ENCODE peak calls at places on chromosome 4, in six cellular contexts. One of them, this sample, is unnamed.
A peak's percentile ranks its signal among the peaks of the same experiment; 100 is the strongest.

GRCh38 chr4:169070071-169070894 is 60.2 kb upstream of the CBR4 start:
- DNase-seq in cardiac muscle cell: peak; percentile 97
- DNase-seq in body of pancreas: peak; percentile 52
- DNase-seq in gastrocnemius medialis: no peak
- DNase-seq in lung: peak; percentile 52
- DNase-seq in endodermal cell: peak; percentile 80
- DNase-seq in this sample: no peak

GRCh38 chr4:54746228-54746627 is 88.5 kb downstream of the KIT start:
- DNase-seq in cardiac muscle cell: no peak
- DNase-seq in body of pancreas: no peak
- DNase-seq in gastrocnemius medialis: no peak
- DNase-seq in lung: no peak
- DNase-seq in endodermal cell: no peak
- DNase-seq in this sample: no peak

GRCh38 chr4:182449186-182449880 is 206.1 kb downstream of the TENM3 start:
- DNase-seq in cardiac muscle cell: no peak
- DNase-seq in body of pancreas: no peak
- DNase-seq in gastrocnemius medialis: peak; percentile 23
- DNase-seq in lung: no peak
- DNase-seq in endodermal cell: no peak
- DNase-seq in this sample: no peak

GRCh38 chr4:87073187-87073569 is 138.4 kb downstream of the AFF1 start:
- DNase-seq in cardiac muscle cell: no peak
- DNase-seq in body of pancreas: no peak
- DNase-seq in gastrocnemius medialis: no peak
- DNase-seq in lung: no peak
- DNase-seq in endodermal cell: no peak
- DNase-seq in this sample: no peak

GRCh38 chr4:168551945-168552695 is 55.3 kb downstream of the PALLD start:
- DNase-seq in cardiac muscle cell: no peak
- DNase-seq in body of pancreas: no peak
- DNase-seq in gastrocnemius medialis: no peak
- DNase-seq in lung: no peak
- DNase-seq in endodermal cell: no peak
- DNase-seq in this sample: no peak

GRCh38 chr4:124265701-124266100 is 446.8 kb downstream of the ANKRD50 start:
- DNase-seq in cardiac muscle cell: peak; percentile 15
- DNase-seq in body of pancreas: no peak
- DNase-seq in gastrocnemius medialis: no peak
- DNase-seq in lung: no peak
- DNase-seq in endodermal cell: no peak
- DNase-seq in this sample: no peak

GRCh38 chr4:16077786-16078185 is 6.0 kb downstream of the PROM1 start:
- DNase-seq in cardiac muscle cell: no peak
- DNase-seq in body of pancreas: no peak
- DNase-seq in gastrocnemius medialis: no peak
- DNase-seq in lung: no peak
- DNase-seq in endodermal cell: no peak
- DNase-seq in this sample: no peak

GRCh38 chr4:128604840-128605239 is 204.7 kb upstream of the JADE1 start:
- DNase-seq in cardiac muscle cell: peak; percentile 20
- DNase-seq in body of pancreas: no peak
- DNase-seq in gastrocnemius medialis: no peak
- DNase-seq in lung: no peak
- DNase-seq in endodermal cell: no peak
- DNase-seq in this sample: no peak

GRCh38 chr4:122764808-122765189 is 32.3 kb downstream of the BBS12 start:
- DNase-seq in cardiac muscle cell: peak; percentile 85
- DNase-seq in body of pancreas: no peak
- DNase-seq in gastrocnemius medialis: no peak
- DNase-seq in lung: no peak
- DNase-seq in endodermal cell: no peak
- DNase-seq in this sample: no peak

GRCh38 chr4:945274-946102 is 13.2 kb downstream of the TMEM175 start:
- DNase-seq in cardiac muscle cell: no peak
- DNase-seq in body of pancreas: no peak
- DNase-seq in gastrocnemius medialis: no peak
- DNase-seq in lung: no peak
- DNase-seq in endodermal cell: peak; percentile 74
- DNase-seq in this sample: no peak

GRCh38 chr4:54513231-54513630 is 144.5 kb upstream of the KIT start:
- DNase-seq in cardiac muscle cell: peak; percentile 81
- DNase-seq in body of pancreas: no peak
- DNase-seq in gastrocnemius medialis: no peak
- DNase-seq in lung: no peak
- DNase-seq in endodermal cell: no peak
- DNase-seq in this sample: no peak

GRCh38 chr4:48490680-48491513 is 845 bp downstream of the ZAR1 start:
- DNase-seq in cardiac muscle cell: no peak
- DNase-seq in body of pancreas: no peak
- DNase-seq in gastrocnemius medialis: no peak
- DNase-seq in lung: no peak
- DNase-seq in endodermal cell: peak; percentile 68
- DNase-seq in this sample: no peak

GRCh38 chr4:1246111-1246881 is 2.6 kb downstream of the CTBP1 start:
- DNase-seq in cardiac muscle cell: no peak
- DNase-seq in body of pancreas: peak; percentile 83
- DNase-seq in gastrocnemius medialis: no peak
- DNase-seq in lung: peak; percentile 54
- DNase-seq in endodermal cell: no peak
- DNase-seq in this sample: no peak

GRCh38 chr4:148090029-148090428 is 352.2 kb downstream of the NR3C2 start:
- DNase-seq in cardiac muscle cell: no peak
- DNase-seq in body of pancreas: no peak
- DNase-seq in gastrocnemius medialis: no peak
- DNase-seq in lung: no peak
- DNase-seq in endodermal cell: no peak
- DNase-seq in this sample: no peak

GRCh38 chr4:87128006-87128705 is 92.3 kb downstream of the KLHL8 start:
- DNase-seq in cardiac muscle cell: peak; percentile 31
- DNase-seq in body of pancreas: no peak
- DNase-seq in gastrocnemius medialis: no peak
- DNase-seq in lung: no peak
- DNase-seq in endodermal cell: no peak
- DNase-seq in this sample: no peak

GRCh38 chr4:48985976-48986653 is at the start of gene CWH43:
- DNase-seq in cardiac muscle cell: no peak
- DNase-seq in body of pancreas: no peak
- DNase-seq in gastrocnemius medialis: no peak
- DNase-seq in lung: no peak
- DNase-seq in endodermal cell: peak; percentile 89
- DNase-seq in this sample: no peak

GRCh38 chr4:182318256-182318655 is 75.1 kb downstream of the TENM3 start:
- DNase-seq in cardiac muscle cell: peak; percentile 38
- DNase-seq in body of pancreas: no peak
- DNase-seq in gastrocnemius medialis: no peak
- DNase-seq in lung: no peak
- DNase-seq in endodermal cell: no peak
- DNase-seq in this sample: no peak

GRCh38 chr4:83906561-83906960 is 370.7 kb downstream of the GPAT3 start:
- DNase-seq in cardiac muscle cell: peak; percentile 52
- DNase-seq in body of pancreas: no peak
- DNase-seq in gastrocnemius medialis: no peak
- DNase-seq in lung: no peak
- DNase-seq in endodermal cell: no peak
- DNase-seq in this sample: no peak

GRCh38 chr4:128455076-128455345 is 167.4 kb upstream of the PGRMC2 start:
- DNase-seq in cardiac muscle cell: no peak
- DNase-seq in body of pancreas: no peak
- DNase-seq in gastrocnemius medialis: no peak
- DNase-seq in lung: no peak
- DNase-seq in endodermal cell: no peak
- DNase-seq in this sample: no peak

GRCh38 chr4:181301735-181302380 is 941.3 kb upstream of the TENM3 start:
- DNase-seq in cardiac muscle cell: peak; percentile 14
- DNase-seq in body of pancreas: peak; percentile 72
- DNase-seq in gastrocnemius medialis: no peak
- DNase-seq in lung: no peak
- DNase-seq in endodermal cell: peak; percentile 85
- DNase-seq in this sample: no peak

GRCh38 chr4:154348657-154349056 is 142.9 kb downstream of the DCHS2 start:
- DNase-seq in cardiac muscle cell: no peak
- DNase-seq in body of pancreas: no peak
- DNase-seq in gastrocnemius medialis: no peak
- DNase-seq in lung: no peak
- DNase-seq in endodermal cell: peak; percentile 56
- DNase-seq in this sample: no peak

GRCh38 chr4:108492816-108493595 is 127.4 kb upstream of the RPL34 start:
- DNase-seq in cardiac muscle cell: peak; percentile 29
- DNase-seq in body of pancreas: no peak
- DNase-seq in gastrocnemius medialis: no peak
- DNase-seq in lung: no peak
- DNase-seq in endodermal cell: peak; percentile 90
- DNase-seq in this sample: peak; percentile 6
- H3K9me3 ChIP-seq in cardiac muscle cell: no peaks in the 10 kb centered on the region
- H3K9me3 ChIP-seq in body of pancreas: no peaks in the 10 kb centered on the region
- H3K9me3 ChIP-seq in gastrocnemius medialis: peaks cover 6% of the 10 kb centered on the region
- H3K9me3 ChIP-seq in lung: peaks cover 5% of the 10 kb centered on the region
- H3K9me3 ChIP-seq in endodermal cell: peaks cover 14% of the 10 kb centered on the region
- H3K9me3 ChIP-seq in this sample: no peaks in the 10 kb centered on the region

DNA sequence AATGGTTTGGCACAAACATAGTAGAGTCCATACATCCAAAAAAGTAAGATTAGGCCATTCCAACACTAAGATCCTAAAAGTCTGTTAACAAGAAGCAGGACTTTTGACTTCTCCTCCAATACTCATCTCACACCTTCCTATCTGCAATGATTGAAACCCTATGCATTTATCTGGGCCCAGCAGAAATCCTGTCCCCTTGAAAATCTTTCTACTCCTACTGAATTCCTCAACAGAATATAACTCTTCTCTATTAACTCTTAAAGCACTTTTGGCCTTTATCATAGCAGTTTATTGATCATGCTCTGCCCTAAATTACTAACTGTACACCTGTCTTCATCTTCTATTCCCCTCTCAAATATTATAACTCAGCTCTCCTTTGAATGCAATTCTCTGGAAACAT is 4.6 kb downstream of the G3BP2 start:
- DNase-seq in cardiac muscle cell: no peak
- DNase-seq in body of pancreas: no peak
- DNase-seq in gastrocnemius medialis: no peak
- DNase-seq in lung: no peak
- DNase-seq in endodermal cell: no peak
- DNase-seq in this sample: no peak
- H3K4me1 ChIP-seq in cardiac muscle cell: peaks cover 43% of the 10 kb centered on the region
- H3K4me1 ChIP-seq in body of pancreas: peaks cover 45% of the 10 kb centered on the region
- H3K4me1 ChIP-seq in gastrocnemius medialis: peaks cover 56% of the 10 kb centered on the region
- H3K4me1 ChIP-seq in lung: peaks cover 4% of the 10 kb centered on the region
- H3K4me1 ChIP-seq in endodermal cell: peaks cover 7% of the 10 kb centered on the region
- H3K4me1 ChIP-seq in this sample: peaks cover 32% of the 10 kb centered on the region

GRCh38 chr4:56184214-56184613 is 203.1 kb downstream of the AASDH start:
- DNase-seq in cardiac muscle cell: no peak
- DNase-seq in body of pancreas: no peak
- DNase-seq in gastrocnemius medialis: no peak
- DNase-seq in lung: no peak
- DNase-seq in endodermal cell: no peak
- DNase-seq in this sample: no peak

GRCh38 chr4:56182356-56182755 is 204.9 kb downstream of the AASDH start:
- DNase-seq in cardiac muscle cell: peak; percentile 34
- DNase-seq in body of pancreas: no peak
- DNase-seq in gastrocnemius medialis: no peak
- DNase-seq in lung: no peak
- DNase-seq in endodermal cell: no peak
- DNase-seq in this sample: no peak

GRCh38 chr4:56183344-56183959 is 203.8 kb downstream of the AASDH start:
- DNase-seq in cardiac muscle cell: no peak
- DNase-seq in body of pancreas: no peak
- DNase-seq in gastrocnemius medialis: no peak
- DNase-seq in lung: no peak
- DNase-seq in endodermal cell: peak; percentile 49
- DNase-seq in this sample: no peak

GRCh38 chr4:56187601-56188177 is 199.6 kb downstream of the AASDH start:
- DNase-seq in cardiac muscle cell: peak; percentile 61
- DNase-seq in body of pancreas: no peak
- DNase-seq in gastrocnemius medialis: no peak
- DNase-seq in lung: no peak
- DNase-seq in endodermal cell: no peak
- DNase-seq in this sample: no peak

DNA sequence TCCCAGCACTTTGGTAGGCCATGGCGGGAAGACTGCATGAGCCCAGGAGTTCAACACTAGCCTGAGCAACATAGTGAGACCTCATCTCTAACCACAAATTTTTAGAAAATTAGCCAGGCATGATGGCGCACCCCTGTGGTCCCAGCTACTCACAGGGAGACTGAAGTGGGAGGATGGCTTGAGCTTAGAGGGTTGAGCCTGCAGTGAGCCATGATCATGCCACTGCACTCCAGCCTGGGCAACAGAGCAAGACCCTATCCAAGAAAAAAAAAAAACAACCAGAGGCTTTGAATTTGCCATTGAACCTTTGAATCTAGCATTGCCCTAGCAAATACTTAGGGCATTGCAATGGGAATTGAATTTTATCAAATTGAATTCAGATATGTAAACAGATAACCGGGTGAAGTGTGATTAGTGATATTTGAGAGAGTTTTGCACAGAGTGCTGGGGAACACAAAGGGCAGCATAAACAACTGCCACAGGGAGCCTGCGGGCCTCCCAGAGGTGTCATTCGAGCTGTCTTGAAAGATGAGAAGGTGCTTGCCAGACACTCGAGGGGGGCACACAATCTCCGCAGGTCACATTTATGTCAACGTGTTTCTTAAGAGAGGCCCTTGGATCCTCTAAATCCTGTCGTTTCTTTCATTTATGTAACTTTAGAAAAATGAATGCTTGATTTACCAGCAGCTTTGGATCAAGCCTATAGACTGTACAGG is 200.3 kb downstream of the AASDH start:
- DNase-seq in cardiac muscle cell: no peak
- DNase-seq in body of pancreas: no peak
- DNase-seq in gastrocnemius medialis: no peak
- DNase-seq in lung: no peak
- DNase-seq in endodermal cell: peak; percentile 75
- DNase-seq in this sample: no peak
- H3K9me3 ChIP-seq in cardiac muscle cell: no peaks in the 10 kb centered on the region
- H3K9me3 ChIP-seq in body of pancreas: no peaks in the 10 kb centered on the region
- H3K9me3 ChIP-seq in gastrocnemius medialis: no peaks in the 10 kb centered on the region
- H3K9me3 ChIP-seq in lung: peaks cover 3% of the 10 kb centered on the region
- H3K9me3 ChIP-seq in endodermal cell: peaks cover 18% of the 10 kb centered on the region
- H3K9me3 ChIP-seq in this sample: no peaks in the 10 kb centered on the region

DNA sequence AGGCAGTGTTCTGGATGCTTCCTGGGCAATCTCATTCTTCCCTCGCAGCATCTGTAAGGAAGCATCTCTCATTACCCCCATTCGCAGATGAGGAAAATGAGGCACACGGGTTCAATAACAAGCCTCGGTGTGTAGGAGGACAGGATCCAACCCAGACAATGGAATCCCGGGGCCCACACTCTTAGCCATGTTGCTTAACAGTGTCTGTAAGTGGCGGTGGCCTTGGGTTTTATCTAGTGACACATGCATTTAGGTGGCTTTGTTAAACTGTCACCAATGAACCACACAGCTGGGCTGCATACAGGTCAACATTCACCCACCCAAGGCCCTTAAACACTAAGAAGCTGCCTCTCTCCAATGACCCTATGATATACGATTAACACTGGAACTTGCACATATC is 22.6 kb downstream of the RELL1 start:
- DNase-seq in cardiac muscle cell: no peak
- DNase-seq in body of pancreas: no peak
- DNase-seq in gastrocnemius medialis: no peak
- DNase-seq in lung: no peak
- DNase-seq in endodermal cell: no peak
- DNase-seq in this sample: no peak
- H3K4me1 ChIP-seq in cardiac muscle cell: peaks cover 45% of the 10 kb centered on the region
- H3K4me1 ChIP-seq in body of pancreas: peaks cover 40% of the 10 kb centered on the region
- H3K4me1 ChIP-seq in gastrocnemius medialis: peaks cover 90% of the 10 kb centered on the region
- H3K4me1 ChIP-seq in lung: peaks cover 28% of the 10 kb centered on the region
- H3K4me1 ChIP-seq in endodermal cell: peaks cover 21% of the 10 kb centered on the region
- H3K4me1 ChIP-seq in this sample: peaks cover 3% of the 10 kb centered on the region

This sample was measured in effector memory CD4-positive, alpha-beta T cell.